ENCODE peak calls at places on chromosomes 1 and 21, in five cellular contexts. I, T, Q, W and V are unnamed samples.

GRCh38 chr1:8816831-8817412 is 518 bp downstream of the RERE start:
- DNase-seq in Q (peak; percentile 31), W (peak; percentile 78), I (peak; percentile 16), T (peak; percentile 78), V (no peak)

GRCh38 chr21:38800046-38800758 is 5.5 kb upstream of the ETS2 start:
- DNase-seq in T (no peak), W (no peak), Q (no peak), I (no peak), V (no peak)

GRCh38 chr21:44938976-44939531 is 775 bp upstream of the SLX9 start:
- DNase-seq in Q (no peak), I (no peak), T (no peak), W (no peak), V (no peak)

GRCh38 chr1:5992034-5992813 is at the start of gene NPHP4:
- DNase-seq in I (peak; percentile 100), T (peak; percentile 100), W (peak; percentile 98), Q (peak; percentile 99), V (peak; percentile 100)

GRCh38 chr1:234619071-234619480 is 9.1 kb upstream of the IRF2BP2 start:
- DNase-seq in W (no peak), Q (no peak), I (no peak), T (no peak), V (no peak)

GRCh38 chr1:231465051-231465450 is 43.0 kb upstream of the EGLN1 start:
- DNase-seq in W (no peak), I (no peak), T (no peak), Q (no peak), V (no peak)

GRCh38 chr1:20318521-20318920 is 27.8 kb downstream of the VWA5B1 start:
- DNase-seq in T (no peak), Q (no peak), I (no peak), W (no peak), V (no peak)

GRCh38 chr1:28313710-28314510 is 14.9 kb upstream of the MED18 start:
- DNase-seq in Q (peak; percentile 56), T (peak; percentile 52), I (peak; percentile 93), W (peak; percentile 96), V (no peak)

GRCh38 chr1:50110656-50111055 is 1.9 kb downstream of the ELAVL4 start:
- DNase-seq in T (peak; percentile 52), W (no peak), I (peak; percentile 17), Q (no peak), V (no peak)

GRCh38 chr1:85224734-85225623 is 24.2 kb upstream of the SYDE2 start:
- DNase-seq in Q (peak; percentile 80), T (peak; percentile 89), I (peak; percentile 92), W (no peak), V (no peak)

GRCh38 chr1:25083481-25084345 is 148.6 kb downstream of the SYF2 start:
- DNase-seq in T (no peak), I (no peak), W (no peak), Q (no peak), V (no peak)

GRCh38 chr1:150272379-150272840 is at the start of gene C1orf54:
- DNase-seq in T (peak; percentile 90), W (no peak), I (peak; percentile 31), Q (no peak), V (no peak)

GRCh38 chr21:35465750-35466149 is 416.6 kb upstream of the RUNX1 start:
- DNase-seq in I (no peak), W (no peak), T (no peak), Q (peak; percentile 15), V (no peak)
- H3K27me3 ChIP-seq in I (no peaks in the 10 kb centered on the region), W (no peaks in the 10 kb centered on the region), T (no peaks in the 10 kb centered on the region), Q (no peaks in the 10 kb centered on the region), V (no peaks in the 10 kb centered on the region)

GRCh38 chr1:38817267-38817957 is 42.2 kb downstream of the RRAGC start:
- DNase-seq in T (no peak), Q (no peak), W (no peak), I (no peak), V (no peak)

GRCh38 chr1:38814984-38815464 is 44.5 kb downstream of the RRAGC start:
- DNase-seq in W (no peak), T (no peak), Q (no peak), I (no peak), V (no peak)

GRCh38 chr1:38814444-38814983 is 45.1 kb downstream of the RRAGC start:
- DNase-seq in Q (no peak), T (no peak), I (no peak), W (no peak), V (no peak)

GRCh38 chr1:38815903-38816627 is 43.5 kb downstream of the RRAGC start:
- DNase-seq in T (no peak), W (no peak), Q (no peak), I (no peak), V (no peak)

DNA sequence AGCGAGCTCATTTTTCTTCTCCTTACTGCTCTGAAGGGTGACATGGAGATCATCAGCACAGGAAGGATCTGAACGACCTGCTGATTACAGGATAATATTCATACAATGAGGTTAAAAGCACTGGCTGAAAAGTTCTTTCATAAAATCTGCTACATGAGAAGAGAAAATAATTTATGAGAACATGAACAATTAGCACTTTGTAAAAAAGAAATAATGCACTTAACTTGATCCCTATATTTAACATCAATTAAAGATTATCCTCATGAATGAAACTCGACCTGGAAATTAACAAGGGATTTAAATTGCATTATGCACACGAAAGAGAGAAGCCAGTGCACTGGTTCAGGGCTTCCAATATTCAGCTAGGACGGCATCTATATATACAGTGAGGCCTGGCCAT is 46.6 kb downstream of the RRAGC start:
- DNase-seq in W (no peak), Q (no peak), I (no peak), T (no peak), V (no peak)
- H3K27me3 ChIP-seq in W (peaks cover 35% of the 10 kb centered on the region), Q (no peaks in the 10 kb centered on the region), I (peaks cover 12% of the 10 kb centered on the region), T (peaks cover 81% of the 10 kb centered on the region), V (peaks cover 28% of the 10 kb centered on the region)

GRCh38 chr1:156445789-156446263 is 54.7 kb downstream of the MEF2D start:
- DNase-seq in Q (peak; percentile 82), I (peak; percentile 82), T (peak; percentile 98), W (peak; percentile 93), V (peak; percentile 60)
- H3K27me3 ChIP-seq in Q (no peaks in the 10 kb centered on the region), I (peaks cover 6% of the 10 kb centered on the region), T (peaks cover 36% of the 10 kb centered on the region), W (peaks cover 30% of the 10 kb centered on the region), V (peaks cover 17% of the 10 kb centered on the region)

DNA sequence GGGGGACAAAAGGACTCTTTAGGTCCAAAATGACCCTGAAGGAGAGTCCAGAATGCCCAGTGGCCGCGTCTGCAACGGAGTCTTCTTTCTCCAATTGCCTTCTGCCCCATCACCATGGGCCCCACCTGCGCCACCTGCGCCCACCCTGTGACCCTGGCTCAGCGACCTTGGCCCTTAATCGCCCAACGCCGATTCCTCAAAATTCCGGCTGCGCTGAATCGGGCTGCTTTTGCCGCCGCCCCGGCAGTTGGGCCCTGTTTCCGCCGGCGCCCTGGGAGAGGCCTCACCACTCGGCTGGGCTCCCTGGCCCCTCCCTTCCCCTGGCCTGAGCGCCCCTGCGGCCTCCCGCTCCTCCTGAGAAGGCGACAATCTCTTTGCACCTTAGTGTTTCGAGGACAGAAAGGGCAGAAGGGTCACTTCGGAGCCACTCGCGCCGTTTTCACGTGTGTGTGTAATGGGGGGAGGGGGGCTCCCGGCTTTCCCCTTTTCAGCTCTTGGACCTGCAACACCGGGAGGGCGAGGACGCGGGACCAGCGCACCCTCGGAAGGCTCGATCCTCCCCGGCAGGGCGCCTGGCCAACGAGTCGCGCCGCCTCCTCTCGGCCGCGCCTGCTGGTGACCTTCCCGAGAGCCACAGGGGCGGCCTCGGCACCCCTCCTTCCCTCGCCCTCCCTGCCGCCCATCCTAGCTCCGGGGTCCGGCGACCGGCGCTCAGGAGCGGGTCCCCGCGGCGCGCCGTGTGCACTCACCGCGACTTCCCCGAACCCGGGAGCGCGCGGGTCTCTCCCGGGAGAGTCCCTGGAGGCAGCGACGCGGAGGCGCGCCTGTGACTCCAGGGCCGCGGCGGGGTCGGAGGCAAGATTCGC is 522 bp upstream of the SIM2 start:
- DNase-seq in T (peak; percentile 83), Q (no peak), W (peak; percentile 74), I (no peak), V (no peak)
- H3K27me3 ChIP-seq in T (peaks cover 98% of the 10 kb centered on the region), Q (peaks cover 31% of the 10 kb centered on the region), W (peaks cover 100% of the 10 kb centered on the region), I (peaks cover 93% of the 10 kb centered on the region), V (peaks cover 76% of the 10 kb centered on the region)

DNA sequence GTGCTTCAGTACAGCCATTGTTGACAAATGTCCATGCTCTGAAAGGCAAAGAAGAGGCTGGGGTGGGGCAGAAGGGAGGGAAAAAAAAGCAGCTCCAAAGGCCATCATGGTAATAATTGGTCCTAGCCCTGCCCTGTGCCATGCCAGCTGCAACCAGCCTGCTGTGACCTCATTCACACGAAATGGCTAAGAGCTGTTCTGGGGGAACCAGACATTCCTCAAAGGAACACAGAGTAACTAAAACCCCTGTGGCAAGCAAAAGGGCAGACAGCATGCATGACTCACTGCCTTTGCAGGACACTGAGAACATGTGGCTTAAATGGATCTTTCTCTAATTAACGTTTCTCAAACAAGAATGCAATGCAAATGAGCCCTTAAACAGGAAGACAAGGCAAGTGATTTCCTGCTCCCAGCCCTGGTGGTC is 42.3 kb downstream of the STYXL2 start:
- DNase-seq in T (no peak), I (peak; percentile 5), Q (peak; percentile 56), W (no peak), V (no peak)
- H3K27me3 ChIP-seq in T (no peaks in the 10 kb centered on the region), I (no peaks in the 10 kb centered on the region), Q (no peaks in the 10 kb centered on the region), W (peaks cover under 1% of the 10 kb centered on the region), V (no peaks in the 10 kb centered on the region)

GRCh38 chr1:97427371-97427770 is 493.5 kb downstream of the DPYD start:
- DNase-seq in Q (no peak), T (no peak), I (no peak), W (no peak), V (no peak)

GRCh38 chr1:97417661-97418060 is 503.2 kb downstream of the DPYD start:
- DNase-seq in T (no peak), I (no peak), Q (no peak), W (no peak), V (no peak)

GRCh38 chr1:97424209-97424608 is 496.6 kb downstream of the DPYD start:
- DNase-seq in I (no peak), W (no peak), T (no peak), Q (no peak), V (no peak)

DNA sequence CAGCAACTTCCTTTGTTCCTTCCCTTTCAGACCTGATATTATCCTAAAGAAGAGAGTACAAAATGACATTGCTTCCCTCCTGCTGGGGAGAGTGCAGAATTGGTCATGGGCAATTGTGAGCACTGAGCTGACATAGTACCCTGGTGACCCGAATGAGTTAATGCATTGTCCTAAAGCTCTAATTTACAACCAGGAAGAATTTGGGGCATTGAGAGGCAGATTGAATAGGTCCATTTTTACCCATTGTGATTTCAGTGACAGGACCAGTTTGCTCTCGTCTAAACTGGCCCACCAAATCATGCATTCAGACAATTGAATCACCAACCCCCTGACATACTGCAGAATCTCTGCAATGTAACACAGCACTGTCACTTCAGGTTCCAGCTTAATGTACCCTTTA is 497.4 kb downstream of the DPYD start:
- DNase-seq in T (no peak), Q (no peak), W (no peak), I (no peak), V (no peak)
- H3K27me3 ChIP-seq in T (no peaks in the 10 kb centered on the region), Q (no peaks in the 10 kb centered on the region), W (no peaks in the 10 kb centered on the region), I (no peaks in the 10 kb centered on the region), V (no peaks in the 10 kb centered on the region)

GRCh38 chr1:23395162-23395724 is 25.6 kb upstream of the ZNF436 start:
- DNase-seq in T (peak; percentile 78), W (no peak), Q (no peak), I (no peak), V (no peak)
- H3K27me3 ChIP-seq in T (peaks cover 27% of the 10 kb centered on the region), W (no peaks in the 10 kb centered on the region), Q (no peaks in the 10 kb centered on the region), I (no peaks in the 10 kb centered on the region), V (no peaks in the 10 kb centered on the region)